ENCODE peak calls at places on chromosomes 16 and 17, in eight cellular contexts. V is tibial nerve, W is GM12891, H is upper lobe of left lung, N is uterus, A is breast epithelium, B is spleen, K is prostate gland. F is an unnamed sample.

GRCh38 chr16:2366660-2367309 is 26.3 kb upstream of the ABCA3 start:
- DNase-seq in B (no peak), V (no peak), N (no peak), W (no peak), K (no peak), H (no peak), A (no peak), F (no peak)

GRCh38 chr17:62666061-62666800 is 38.8 kb downstream of the MRC2 start:
- DNase-seq in K (no peak), B (no peak), V (no peak), N (no peak), A (no peak), H (no peak), W (no peak), F (no peak)

GRCh38 chr16:56878455-56878854 is 13.4 kb downstream of the SLC12A3 start:
- DNase-seq in V (no peak), A (no peak), B (no peak), K (no peak), N (no peak), H (no peak), W (no peak), F (no peak)

GRCh38 chr17:15436399-15437369 is 30.7 kb downstream of the CDRT4 start:
- DNase-seq in B (no peak), H (peak; percentile 66), V (peak; percentile 28), N (peak; percentile 75), K (no peak), A (no peak), W (no peak), F (peak; percentile 61)

GRCh38 chr17:6626616-6627015 is 13.9 kb downstream of the KIAA0753 start:
- DNase-seq in N (no peak), V (no peak), B (no peak), K (no peak), H (no peak), A (no peak), W (no peak), F (no peak)

GRCh38 chr16:69113216-69113615 is 7.8 kb downstream of the HAS3 start:
- DNase-seq in B (peak; percentile 44), W (no peak), V (no peak), N (no peak), K (no peak), A (no peak), H (no peak), F (no peak)

GRCh38 chr17:49016775-49017463 is 19.7 kb downstream of the IGF2BP1 start:
- DNase-seq in N (peak; percentile 37), K (peak; percentile 21), H (no peak), A (no peak), B (no peak), W (no peak), V (no peak), F (peak; percentile 57)

GRCh38 chr17:10527419-10527818 is 9.1 kb upstream of the MYH1 start:
- DNase-seq in A (no peak), K (no peak), N (no peak), B (no peak), H (no peak), V (no peak), W (no peak), F (no peak)

GRCh38 chr16:49127103-49127502 is 154.5 kb downstream of the CBLN1 start:
- DNase-seq in B (no peak), W (no peak), H (no peak), N (no peak), V (no peak), K (no peak), A (no peak), F (peak; percentile 1)

GRCh38 chr17:35684046-35684802 is 47.2 kb upstream of the RASL10B start:
- DNase-seq in V (no peak), W (no peak), N (no peak), B (no peak), K (no peak), H (no peak), A (no peak), F (no peak)

GRCh38 chr17:3558603-3559269 is 1.1 kb upstream of the TRPV3 start:
- DNase-seq in B (peak; percentile 88), N (no peak), H (no peak), K (no peak), W (peak; percentile 83), V (no peak), A (no peak), F (no peak)

GRCh38 chr17:48568499-48569259 is 9.5 kb downstream of the HOXB4 start:
- DNase-seq in B (no peak), A (no peak), K (no peak), H (no peak), N (no peak), V (no peak), W (no peak), F (no peak)

GRCh38 chr17:11209906-11210305 is 31.1 kb upstream of the SHISA6 start:
- DNase-seq in V (no peak), A (no peak), N (no peak), K (no peak), H (no peak), B (no peak), W (no peak), F (no peak)

GRCh38 chr16:27314986-27315332 is 1.2 kb downstream of the IL4R start:
- DNase-seq in W (no peak), H (no peak), A (no peak), B (no peak), V (no peak), N (no peak), K (no peak), F (no peak)

GRCh38 chr16:27315333-27316037 is 1.7 kb downstream of the IL4R start:
- DNase-seq in K (peak; percentile 35), A (no peak), H (peak; percentile 77), B (peak; percentile 89), W (no peak), N (peak; percentile 65), V (no peak), F (no peak)

GRCh38 chr16:27312580-27313421 is 973 bp upstream of the IL4R start:
- DNase-seq in K (no peak), H (peak; percentile 16), A (no peak), V (no peak), B (no peak), N (no peak), W (no peak), F (no peak)

GRCh38 chr16:27313422-27314160 is at the start of gene IL4R:
- DNase-seq in A (no peak), K (peak; percentile 42), W (peak; percentile 62), N (peak; percentile 74), V (peak; percentile 33), H (peak; percentile 91), B (peak; percentile 93), F (peak; percentile 42)

GRCh38 chr16:27314161-27314723 is 468 bp downstream of the IL4R start:
- DNase-seq in V (no peak), N (peak; percentile 62), H (peak; percentile 85), A (no peak), K (no peak), W (no peak), B (peak; percentile 87), F (peak; percentile 35)
- TF ChIP-seq POLR2A in V (no peak), N (peak; percentile 9), H (peak; percentile 81), A (no peak), K (peak; percentile 3), W (peak; percentile 57), B (no peak), F (peak; percentile 83)

GRCh38 chr17:79651266-79651665 is 40.4 kb upstream of the RBFOX3 start:
- DNase-seq in A (peak; percentile 10), B (no peak), K (peak; percentile 0), H (no peak), W (no peak), N (no peak), V (no peak), F (no peak)

GRCh38 chr17:79650861-79651260 is 40.0 kb upstream of the RBFOX3 start:
- DNase-seq in W (no peak), K (peak; percentile 2), B (no peak), V (no peak), N (no peak), H (no peak), A (peak; percentile 34), F (no peak)

GRCh38 chr17:79652999-79653643 is 42.3 kb upstream of the RBFOX3 start:
- DNase-seq in A (no peak), N (no peak), V (no peak), K (peak; percentile 4), H (no peak), B (no peak), W (no peak), F (no peak)

GRCh38 chr17:79650283-79650682 is 39.4 kb upstream of the RBFOX3 start:
- DNase-seq in V (no peak), A (peak; percentile 33), H (no peak), N (no peak), K (peak; percentile 1), B (no peak), W (no peak), F (no peak)

GRCh38 chr17:79651751-79652150 is 40.9 kb upstream of the RBFOX3 start:
- DNase-seq in V (no peak), B (no peak), K (peak; percentile 2), N (no peak), A (peak; percentile 28), W (no peak), H (no peak), F (no peak)
- TF ChIP-seq POLR2A in V (no peak), B (no peak), K (no peak), N (no peak), A (no peak), W (no peak), H (no peak), F (no peak)

GRCh38 chr17:996554-997344 is at the start of gene TIMM22:
- DNase-seq in H (peak; percentile 93), V (peak; percentile 82), A (peak; percentile 87), B (peak; percentile 98), N (peak; percentile 92), K (peak; percentile 92), W (peak; percentile 94), F (peak; percentile 97)
- TF ChIP-seq POLR2A in H (peak; percentile 53), V (peak; percentile 50), A (no peak), B (peak; percentile 71), N (peak; percentile 73), K (peak; percentile 46), W (peak; percentile 91), F (peak; percentile 93)

DNA sequence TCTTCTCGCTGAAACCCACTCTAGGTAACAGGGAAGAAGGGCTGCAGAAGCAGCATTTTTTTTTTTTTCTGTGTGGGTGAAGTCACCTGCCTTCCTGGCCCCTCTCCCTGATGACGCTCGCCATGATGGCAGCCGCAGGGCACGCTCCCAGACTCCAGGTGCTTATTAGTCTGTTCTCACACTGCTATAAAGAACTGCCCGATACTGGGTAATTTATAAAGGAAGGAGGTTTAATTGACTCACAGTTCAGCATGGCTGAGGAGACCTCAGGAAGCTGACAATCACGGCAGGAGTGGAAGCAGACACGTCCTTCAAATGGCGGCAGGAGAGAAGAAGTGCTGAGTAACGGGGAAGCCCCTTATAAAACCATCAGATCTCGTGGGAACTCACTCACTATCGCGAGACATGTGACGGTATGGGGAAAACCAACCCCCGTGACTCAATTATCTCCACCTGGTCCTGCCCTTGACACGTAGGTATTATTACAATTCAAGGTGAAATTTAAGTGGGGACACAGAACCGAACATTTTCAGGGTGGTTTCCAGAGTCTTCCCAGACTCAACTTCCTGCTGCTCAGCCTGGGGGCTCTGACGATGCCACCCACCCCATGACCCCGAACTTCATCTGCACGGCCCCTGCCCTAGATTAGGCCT is 34.9 kb upstream of the NLRP1 start:
- DNase-seq in A (no peak), N (no peak), K (no peak), H (no peak), W (no peak), V (no peak), B (no peak), F (no peak)
- TF ChIP-seq POLR2A in A (no peak), N (no peak), K (no peak), H (no peak), W (no peak), V (no peak), B (no peak), F (no peak)

F was measured in erythroblast.